ENCODE peak calls at places on chromosomes 3 and 15, in eight cellular contexts. V is pons, H is HEK293T, L is cerebellum, P is AG04449, R is WTC11, T is tibial nerve, G is fibroblast of the aortic adventitia. M is an unnamed sample.

GRCh38 chr3:154310840-154311239 is 13.4 kb downstream of the DHX36 start:
- DNase-seq in G (no peak), V (no peak), H (no peak), T (no peak), L (no peak), P (no peak), R (no peak), M (no peak)

GRCh38 chr15:66780172-66780972 is 78.3 kb downstream of the SMAD6 start:
- DNase-seq in L (peak; percentile 60), P (no peak), H (no peak), G (peak; percentile 75), R (no peak), T (no peak), V (no peak), M (no peak)

GRCh38 chr3:24264748-24265158 is 229.9 kb downstream of the THRB start:
- DNase-seq in H (peak; percentile 47), P (no peak), V (peak; percentile 52), G (peak; percentile 65), L (no peak), R (no peak), T (no peak), M (peak; percentile 35)

GRCh38 chr3:150256336-150256735 is 151.8 kb upstream of the TSC22D2 start:
- DNase-seq in R (no peak), L (no peak), T (no peak), H (no peak), G (peak; percentile 58), P (no peak), V (no peak), M (no peak)

GRCh38 chr3:36893137-36893557 is 51.7 kb downstream of the TRANK1 start:
- DNase-seq in H (no peak), G (peak; percentile 71), R (no peak), L (no peak), V (peak; percentile 77), P (no peak), T (no peak), M (peak; percentile 73)

GRCh38 chr3:11377726-11378125 is 105.5 kb downstream of the ATG7 start:
- DNase-seq in G (no peak), R (no peak), L (no peak), V (no peak), H (no peak), T (no peak), P (no peak), M (no peak)

GRCh38 chr15:100690786-100691160 is 88.4 kb downstream of the ASB7 start:
- DNase-seq in R (no peak), L (no peak), P (no peak), H (no peak), V (no peak), G (no peak), T (no peak), M (no peak)

GRCh38 chr3:37419979-37420378 is 245.6 kb upstream of the LRRFIP2 start:
- DNase-seq in T (no peak), V (no peak), P (no peak), R (no peak), G (no peak), L (no peak), H (no peak), M (no peak)

GRCh38 chr15:88021601-88022000 is 234.9 kb downstream of the NTRK3 start:
- DNase-seq in P (no peak), L (no peak), H (no peak), T (no peak), V (no peak), G (no peak), R (no peak), M (no peak)

GRCh38 chr3:133401374-133402135 is 1.7 kb downstream of the BFSP2 start:
- DNase-seq in T (no peak), P (no peak), V (peak; percentile 52), G (peak; percentile 73), R (no peak), H (no peak), L (peak; percentile 63), M (peak; percentile 63)

GRCh38 chr3:175155172-175155571 is 296.0 kb downstream of the NAALADL2 start:
- DNase-seq in G (no peak), P (no peak), T (no peak), V (no peak), R (no peak), L (no peak), H (no peak), M (no peak)

GRCh38 chr3:147120029-147120428 is 286.3 kb downstream of the ZIC4 start:
- DNase-seq in V (peak; percentile 37), G (peak; percentile 59), P (no peak), R (no peak), T (no peak), L (peak; percentile 37), H (peak; percentile 12), M (peak; percentile 4)

GRCh38 chr3:8607285-8608040 is 37.1 kb downstream of the SSUH2 start:
- DNase-seq in H (no peak), P (no peak), T (peak; percentile 43), L (no peak), R (peak; percentile 46), V (peak; percentile 86), G (peak; percentile 93), M (peak; percentile 64)

GRCh38 chr15:100731259-100732156 is 129.1 kb downstream of the ASB7 start:
- DNase-seq in T (no peak), V (no peak), L (no peak), P (no peak), G (no peak), H (no peak), R (no peak), M (no peak)

GRCh38 chr3:12891985-12892839 is 50.8 kb upstream of the RPL32 start:
- DNase-seq in T (peak; percentile 62), V (peak; percentile 78), R (peak; percentile 50), H (peak; percentile 67), L (peak; percentile 84), P (no peak), G (peak; percentile 77), M (peak; percentile 83)

GRCh38 chr15:52678036-52678467 is 1.1 kb downstream of the ATOSA start:
- DNase-seq in V (peak; percentile 75), H (peak; percentile 16), L (peak; percentile 47), P (no peak), R (peak; percentile 36), T (peak; percentile 55), G (peak; percentile 64), M (peak; percentile 81)

GRCh38 chr3:13577181-13578121 is 28.5 kb downstream of the FBLN2 start:
- DNase-seq in V (no peak), L (no peak), H (no peak), P (no peak), G (no peak), T (no peak), R (no peak), M (no peak)

GRCh38 chr3:42514876-42515275 is 12.4 kb downstream of the VIPR1 start:
- DNase-seq in G (no peak), V (no peak), H (no peak), P (no peak), R (no peak), L (peak; percentile 70), T (no peak), M (no peak)

GRCh38 chr3:124352143-124352528 is 360.2 kb upstream of the ROPN1 start:
- DNase-seq in V (no peak), T (no peak), G (no peak), L (no peak), R (no peak), P (no peak), H (no peak), M (no peak)

GRCh38 chr15:31871159-31871886 is 159.0 kb upstream of the CHRNA7 start:
- DNase-seq in L (no peak), G (no peak), H (no peak), V (peak; percentile 22), R (no peak), T (no peak), P (no peak), M (no peak)

GRCh38 chr3:113255854-113256615 is 44.7 kb downstream of the BOC start:
- DNase-seq in H (no peak), L (no peak), P (no peak), G (no peak), R (no peak), T (no peak), V (no peak), M (no peak)

GRCh38 chr3:126766653-126767052 is 62.6 kb downstream of the CHCHD6 start:
- DNase-seq in T (no peak), H (no peak), P (no peak), G (no peak), L (no peak), V (no peak), R (no peak), M (no peak)

GRCh38 chr15:61086756-61087155 is 142.3 kb downstream of the RORA start:
- DNase-seq in T (no peak), L (peak; percentile 31), V (no peak), G (no peak), R (no peak), H (no peak), P (no peak), M (no peak)

GRCh38 chr3:61841111-61841845 is 279.9 kb downstream of the PTPRG start:
- DNase-seq in R (no peak), P (no peak), L (no peak), H (no peak), T (peak; percentile 61), G (peak; percentile 64), V (peak; percentile 15), M (no peak)

GRCh38 chr15:81105521-81105920 is 28.5 kb upstream of the CFAP161 start:
- DNase-seq in L (no peak), H (no peak), V (no peak), R (no peak), P (no peak), G (no peak), T (no peak), M (no peak)

GRCh38 chr15:27482344-27482743 is 511.4 kb downstream of the GABRG3 start:
- DNase-seq in T (no peak), R (no peak), V (no peak), P (no peak), G (no peak), L (no peak), H (no peak), M (no peak)

GRCh38 chr3:115518100-115518852 is 105.0 kb upstream of the GAP43 start:
- DNase-seq in H (peak; percentile 60), R (no peak), P (peak; percentile 60), V (no peak), T (no peak), G (peak; percentile 73), L (no peak), M (no peak)

GRCh38 chr3:138186216-138186615 is 885 bp upstream of the ARMC8 start:
- DNase-seq in V (no peak), P (no peak), L (no peak), R (no peak), T (no peak), H (no peak), G (no peak), M (no peak)

GRCh38 chr3:116445291-116445841 is at the start of gene LSAMP:
- DNase-seq in G (peak; percentile 7), T (no peak), H (peak; percentile 18), V (peak; percentile 77), P (no peak), L (peak; percentile 63), R (peak; percentile 66), M (peak; percentile 89)

GRCh38 chr15:88061452-88061851 is 195.1 kb downstream of the NTRK3 start:
- DNase-seq in L (peak; percentile 87), T (no peak), G (no peak), H (no peak), P (no peak), V (peak; percentile 18), R (no peak), M (no peak)

GRCh38 chr3:107676469-107677309 is 153.9 kb downstream of the BBX start:
- DNase-seq in P (no peak), V (peak; percentile 82), R (no peak), G (peak; percentile 49), L (peak; percentile 41), T (no peak), H (peak; percentile 22), M (no peak)

GRCh38 chr15:62075595-62076279 is 9.0 kb downstream of the C2CD4A start:
- DNase-seq in P (no peak), T (no peak), L (no peak), H (no peak), R (no peak), V (no peak), G (peak; percentile 39), M (no peak)

GRCh38 chr3:32819581-32820348 is 2.0 kb downstream of the TRIM71 start:
- DNase-seq in V (no peak), G (no peak), H (no peak), L (no peak), P (no peak), R (no peak), T (no peak), M (no peak)

GRCh38 chr3:188559069-188559410 is 405.1 kb downstream of the LPP start:
- DNase-seq in R (no peak), G (peak; percentile 19), T (no peak), H (no peak), V (no peak), L (no peak), P (no peak), M (no peak)

M was measured in Ammon's horn.